ENCODE peak calls at places on chromosomes 4 and X, in nine cellular contexts. Y is heart right ventricle; V is fibroblast of lung; D is CD8-positive, alpha-beta T cell; U is transverse colon; Z is fibroblast of mammary gland; X is GM06990; R is dorsolateral prefrontal cortex; F is right lobe of liver. N is an unnamed sample.

GRCh38 chr4:128583753-128584712 is 225.5 kb upstream of the JADE1 start:
- DNase-seq in Y (peak), V (no peak), D (no peak), U (no peak), Z (peak), X (no peak), R (no peak), F (peak), N (no peak)

GRCh38 chr4:98706200-98706813 is 47.9 kb upstream of the TSPAN5 start:
- DNase-seq in Y (no peak), V (no peak), D (peak), U (no peak), Z (no peak), X (no peak), R (no peak), F (no peak), N (no peak)

GRCh38 chrX:87409113-87409841 is 108.3 kb upstream of the KLHL4 start:
- DNase-seq in Y (peak), V (peak), D (no peak), U (no peak), Z (peak), X (no peak), R (peak), F (peak), N (peak)

GRCh38 chrX:72713130-72713529 is 976 bp downstream of the PHKA1 start:
- DNase-seq in Y (no peak), V (no peak), D (no peak), U (no peak), Z (peak), X (no peak), R (no peak), F (no peak), N (no peak)

GRCh38 chrX:8841911-8842310 is 40.7 kb upstream of the FAM9A start:
- DNase-seq in Y (no peak), V (peak), D (no peak), U (no peak), Z (no peak), X (no peak), R (no peak), F (no peak), N (no peak)

GRCh38 chr4:6095023-6095817 is 77.0 kb upstream of the C4orf50 start:
- DNase-seq in Y (no peak), V (peak), D (no peak), U (no peak), Z (peak), X (no peak), R (peak), F (no peak), N (no peak)

GRCh38 chr4:41418444-41418843 is 119.5 kb upstream of the LIMCH1 start:
- DNase-seq in Y (peak), V (peak), D (no peak), U (peak), Z (no peak), X (no peak), R (peak), F (no peak), N (peak)

GRCh38 chr4:186840771-186841301 is 117.2 kb upstream of the FAT1 start:
- DNase-seq in Y (peak), V (no peak), D (no peak), U (no peak), Z (peak), X (no peak), R (no peak), F (no peak), N (peak)

GRCh38 chr4:42425146-42426065 is 28.1 kb downstream of the SHISA3 start:
- DNase-seq in Y (no peak), V (no peak), D (no peak), U (no peak), Z (no peak), X (no peak), R (no peak), F (no peak), N (no peak)

GRCh38 chrX:63350979-63351616 is at the start of gene SPIN4:
- DNase-seq in Y (peak), V (peak), D (peak), U (peak), Z (peak), X (peak), R (peak), F (peak), N (peak)

GRCh38 chr4:75672461-75673026 is 667 bp downstream of the G3BP2 start:
- DNase-seq in Y (peak), V (peak), D (peak), U (peak), Z (peak), X (peak), R (peak), F (peak), N (peak)

GRCh38 chr4:39976945-39977488 is 694 bp downstream of the PDS5A start:
- DNase-seq in Y (no peak), V (peak), D (peak), U (peak), Z (no peak), X (peak), R (no peak), F (peak), N (no peak)

GRCh38 chrX:72644946-72645345 is 69.2 kb downstream of the PHKA1 start:
- DNase-seq in Y (no peak), V (no peak), D (no peak), U (no peak), Z (no peak), X (peak), R (no peak), F (no peak), N (no peak)

GRCh38 chrX:26597981-26598380 is 382.0 kb downstream of the MAGEB5 start:
- DNase-seq in Y (no peak), V (no peak), D (no peak), U (no peak), Z (no peak), X (no peak), R (no peak), F (no peak), N (peak)

GRCh38 chr4:141329174-141329569 is 108.5 kb downstream of the ZNF330 start:
- DNase-seq in Y (no peak), V (peak), D (no peak), U (no peak), Z (peak), X (no peak), R (no peak), F (no peak), N (peak)

GRCh38 chr4:38889143-38889542 is 21.5 kb downstream of the FAM114A1 start:
- DNase-seq in Y (no peak), V (peak), D (no peak), U (no peak), Z (peak), X (peak), R (no peak), F (no peak), N (peak)

GRCh38 chrX:150533863-150534262 is 34.6 kb upstream of the MTM1 start:
- DNase-seq in Y (no peak), V (peak), D (no peak), U (no peak), Z (no peak), X (no peak), R (no peak), F (no peak), N (no peak)

GRCh38 chr4:1661695-1662094 is 22.4 kb downstream of the FAM53A start:
- DNase-seq in Y (no peak), V (no peak), D (no peak), U (no peak), Z (no peak), X (no peak), R (no peak), F (no peak), N (no peak)
- TF ChIP-seq CTCF in Y (no peak), V (no peak), D (no peak), U (no peak), Z (no peak), X (no peak), R (no peak), F (no peak), N (no peak)

DNA sequence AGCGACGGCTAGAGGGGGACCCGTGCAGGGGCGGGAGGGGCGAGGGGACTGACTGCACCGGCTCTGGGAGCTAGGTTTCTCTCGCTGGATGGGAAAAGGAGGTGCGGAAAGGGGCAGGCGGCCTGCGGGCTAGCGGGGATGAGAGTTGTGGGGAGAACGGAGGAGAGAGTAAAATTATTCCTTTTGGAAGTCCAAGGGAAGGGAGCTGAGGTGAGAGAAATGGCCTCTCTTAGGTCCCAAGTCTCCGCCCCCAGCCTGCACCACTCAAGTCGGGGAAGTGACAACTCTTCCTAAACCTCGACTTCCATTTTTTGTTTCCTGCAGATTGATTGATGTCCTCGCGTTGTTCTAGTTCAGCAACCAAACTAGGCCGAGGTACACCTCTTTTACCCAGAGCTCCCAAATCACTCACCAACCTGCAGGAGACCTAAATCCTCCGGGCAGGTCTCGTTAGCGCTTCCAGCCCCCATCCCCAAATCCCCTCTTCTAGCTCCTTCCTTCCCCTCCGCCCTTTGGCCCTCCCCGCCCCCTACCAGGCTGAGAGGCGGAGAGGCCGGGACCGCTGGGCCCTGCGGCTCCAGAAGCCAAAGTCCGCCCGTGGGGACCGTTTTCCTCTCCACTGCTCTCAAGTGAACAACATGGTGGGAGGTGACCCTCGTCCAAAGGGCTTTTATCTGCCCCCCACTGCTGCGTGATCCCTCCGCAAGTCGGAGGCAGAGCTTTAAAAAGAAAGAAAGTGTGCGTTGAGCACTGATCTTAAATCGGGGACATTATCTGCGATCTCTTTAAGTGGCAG is 7.3 kb downstream of the PITX2 start:
- DNase-seq in Y (no peak), V (no peak), D (no peak), U (no peak), Z (no peak), X (no peak), R (no peak), F (no peak), N (no peak)
- H3K4me3 ChIP-seq in Y (no peak), V (no peak), D (no peak), U (no peak), Z (no peak), X (no peak), R (no peak), F (no peak), N (no peak)

DNA sequence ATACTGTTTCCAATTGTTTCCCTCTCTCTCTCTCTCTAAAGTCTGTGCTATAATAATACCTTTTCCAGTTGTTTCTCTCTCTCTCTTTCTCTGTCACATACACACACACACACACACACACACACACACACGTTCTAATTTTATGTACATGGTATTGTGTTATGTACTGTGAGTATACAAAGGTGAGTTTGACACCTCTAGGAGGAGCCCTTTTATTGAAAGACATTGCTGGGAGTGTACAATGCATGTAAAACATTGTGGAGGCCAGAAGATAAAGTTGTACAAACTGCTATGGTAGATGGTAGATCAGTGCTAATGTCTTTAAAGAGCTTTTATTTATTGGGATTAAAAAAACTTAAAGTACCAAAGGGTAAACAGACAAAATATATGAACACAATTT is 53.6 kb downstream of the BLTP1 start:
- DNase-seq in Y (no peak), V (no peak), D (no peak), U (no peak), Z (no peak), X (no peak), R (no peak), F (no peak), N (no peak)
- TF ChIP-seq CTCF in Y (no peak), V (no peak), D (no peak), U (no peak), Z (no peak), X (peak), R (no peak), F (no peak), N (no peak)

GRCh38 chrX:129779747-129780146 is at the start of gene SASH3:
- DNase-seq in Y (peak), V (no peak), D (peak), U (peak), Z (no peak), X (peak), R (no peak), F (peak), N (no peak)
- H3K4me3 ChIP-seq in Y (peak), V (no peak), D (peak), U (no peak), Z (no peak), X (peak), R (no peak), F (peak), N (no peak)

GRCh38 chrX:41408576-41408975 is 38.6 kb upstream of the NYX start:
- DNase-seq in Y (no peak), V (no peak), D (no peak), U (no peak), Z (no peak), X (no peak), R (no peak), F (no peak), N (no peak)

GRCh38 chrX:41405551-41405950 is 41.6 kb upstream of the NYX start:
- DNase-seq in Y (no peak), V (no peak), D (no peak), U (no peak), Z (no peak), X (no peak), R (no peak), F (no peak), N (no peak)

GRCh38 chrX:41407816-41408215 is 39.3 kb upstream of the NYX start:
- DNase-seq in Y (no peak), V (no peak), D (no peak), U (no peak), Z (no peak), X (no peak), R (no peak), F (no peak), N (no peak)

GRCh38 chrX:41406211-41406610 is 40.9 kb upstream of the NYX start:
- DNase-seq in Y (no peak), V (peak), D (no peak), U (no peak), Z (peak), X (no peak), R (no peak), F (no peak), N (peak)

DNA sequence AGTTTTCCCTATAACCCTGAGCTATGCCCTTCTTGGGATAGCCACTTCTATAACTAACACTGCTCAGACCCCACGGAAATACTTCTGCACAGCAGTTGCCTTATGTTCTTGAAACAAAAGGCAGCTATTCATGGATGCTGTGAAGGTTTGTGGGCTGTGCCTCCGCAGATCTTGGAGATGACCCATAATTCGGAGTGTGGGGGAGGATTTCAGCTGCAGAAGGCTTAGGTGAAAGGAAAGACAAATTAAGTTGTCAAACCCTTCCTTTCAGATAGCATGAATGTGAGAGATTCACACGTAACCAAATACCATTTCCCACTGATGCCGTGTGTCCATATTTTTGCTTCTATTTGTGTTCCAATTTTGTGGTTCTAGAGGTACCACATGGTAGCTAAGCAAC is 38.1 kb upstream of the NYX start:
- DNase-seq in Y (no peak), V (peak), D (no peak), U (no peak), Z (no peak), X (no peak), R (peak), F (no peak), N (peak)
- TF ChIP-seq CTCF in Y (no peak), V (no peak), D (no peak), U (no peak), Z (no peak), X (no peak), R (no peak), F (no peak), N (no peak)

GRCh38 chrX:134676440-134676839 is 18.2 kb upstream of the PLAC1 start:
- DNase-seq in Y (no peak), V (peak), D (no peak), U (no peak), Z (peak), X (no peak), R (no peak), F (no peak), N (peak)
- H3K4me3 ChIP-seq in Y (no peak), V (no peak), D (no peak), U (no peak), Z (no peak), X (no peak), R (no peak), F (no peak), N (no peak)

DNA sequence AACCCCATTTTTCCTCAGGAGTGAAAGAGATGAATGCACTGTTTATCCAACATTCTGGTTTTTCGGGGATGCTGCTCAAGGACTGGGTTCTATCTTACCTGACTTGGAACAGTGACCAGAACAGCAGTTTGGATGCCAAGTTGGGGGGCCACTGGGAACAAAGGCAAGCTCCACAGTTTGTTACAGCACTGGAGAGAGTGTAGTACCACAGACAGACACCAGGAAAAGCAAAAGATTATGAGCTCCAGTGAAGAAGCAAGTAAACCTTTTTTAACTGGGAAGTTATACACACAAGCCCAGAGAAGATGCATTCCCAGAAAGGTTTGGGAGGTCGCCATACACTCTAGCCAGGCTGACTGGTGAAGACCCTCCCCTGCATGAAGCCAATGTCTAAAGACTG is 13.6 kb downstream of the C4orf36 start:
- DNase-seq in Y (no peak), V (no peak), D (no peak), U (no peak), Z (no peak), X (no peak), R (no peak), F (no peak), N (no peak)
- TF ChIP-seq CTCF in Y (no peak), V (no peak), D (no peak), U (no peak), Z (no peak), X (no peak), R (no peak), F (no peak), N (no peak)